ENCODE peak calls at places on chromosomes 7 and 10, in five cellular contexts. O, M, Q, P and H are unnamed samples.

GRCh38 chr10:71262027-71262426 is 49.7 kb downstream of the UNC5B start:
- DNase-seq in Q (no peak), M (no peak), P (no peak), O (no peak), H (no peak)

GRCh38 chr10:30877111-30877510 is 154.6 kb downstream of the ZNF438 start:
- DNase-seq in O (no peak), Q (no peak), P (no peak), M (no peak), H (no peak)

GRCh38 chr7:30618961-30619360 is 24.3 kb downstream of the GARS1 start:
- DNase-seq in P (no peak), M (no peak), Q (no peak), O (no peak), H (no peak)

GRCh38 chr7:30986738-30987137 is 23.0 kb downstream of the GHRHR start:
- DNase-seq in O (no peak), Q (no peak), P (no peak), M (peak; percentile 61), H (no peak)

GRCh38 chr10:3469639-3470020 is 297.0 kb upstream of the PITRM1 start:
- DNase-seq in O (no peak), Q (no peak), P (no peak), M (no peak), H (no peak)

GRCh38 chr10:86361134-86362128 is 5.2 kb downstream of the GRID1 start:
- DNase-seq in P (no peak), M (no peak), Q (no peak), O (no peak), H (no peak)

GRCh38 chr7:63096141-63096540 is 902.5 kb upstream of the ZNF722 start:
- DNase-seq in O (no peak), P (no peak), Q (no peak), M (no peak), H (no peak)

GRCh38 chr10:71918992-71919391 is 45.2 kb upstream of the CHST3 start:
- DNase-seq in Q (no peak), P (no peak), M (no peak), O (no peak), H (no peak)

GRCh38 chr7:155764432-155764798 is 47.8 kb downstream of the SHH start:
- DNase-seq in Q (no peak), P (no peak), M (no peak), O (no peak), H (no peak)

GRCh38 chr10:113555751-113556150 is 2.9 kb downstream of the HABP2 start:
- DNase-seq in P (no peak), M (no peak), Q (no peak), O (no peak), H (no peak)

GRCh38 chr10:98446121-98446655 is 547 bp downstream of the HPS1 start:
- DNase-seq in P (no peak), M (peak; percentile 69), Q (no peak), O (no peak), H (no peak)
- TF ChIP-seq SRF in P (no peak), M (no peak), Q (no peak), O (no peak), H (no peak)

GRCh38 chr7:82229164-82229563 is 214.4 kb downstream of the CACNA2D1 start:
- DNase-seq in M (no peak), P (no peak), O (no peak), Q (no peak), H (no peak)
- TF ChIP-seq SP1 in M (no peak), P (no peak), O (no peak), Q (no peak), H (no peak)

GRCh38 chr7:151896486-151896885 is 19.6 kb upstream of the PRKAG2 start:
- DNase-seq in M (no peak), Q (no peak), O (no peak), P (no peak), H (no peak)

GRCh38 chr7:151895008-151895661 is 18.2 kb upstream of the PRKAG2 start:
- DNase-seq in M (no peak), Q (no peak), O (no peak), P (no peak), H (no peak)

GRCh38 chr7:151897951-151898686 is 21.2 kb upstream of the PRKAG2 start:
- DNase-seq in Q (no peak), O (no peak), M (no peak), P (no peak), H (no peak)

GRCh38 chr7:151895695-151896485 is 19.0 kb upstream of the PRKAG2 start:
- DNase-seq in O (no peak), P (no peak), Q (no peak), M (no peak), H (no peak)

GRCh38 chr7:151897201-151897711 is 20.3 kb upstream of the PRKAG2 start:
- DNase-seq in P (no peak), M (peak; percentile 62), O (no peak), Q (no peak), H (no peak)
- TF ChIP-seq SRF in P (no peak), M (no peak), O (no peak), Q (no peak), H (no peak)

GRCh38 chr7:148319316-148319808 is 271.2 kb upstream of the C7orf33 start:
- DNase-seq in M (no peak), P (no peak), O (no peak), Q (no peak), H (no peak)

GRCh38 chr7:148318838-148319237 is 271.7 kb upstream of the C7orf33 start:
- DNase-seq in Q (no peak), O (no peak), P (no peak), M (no peak), H (no peak)

DNA sequence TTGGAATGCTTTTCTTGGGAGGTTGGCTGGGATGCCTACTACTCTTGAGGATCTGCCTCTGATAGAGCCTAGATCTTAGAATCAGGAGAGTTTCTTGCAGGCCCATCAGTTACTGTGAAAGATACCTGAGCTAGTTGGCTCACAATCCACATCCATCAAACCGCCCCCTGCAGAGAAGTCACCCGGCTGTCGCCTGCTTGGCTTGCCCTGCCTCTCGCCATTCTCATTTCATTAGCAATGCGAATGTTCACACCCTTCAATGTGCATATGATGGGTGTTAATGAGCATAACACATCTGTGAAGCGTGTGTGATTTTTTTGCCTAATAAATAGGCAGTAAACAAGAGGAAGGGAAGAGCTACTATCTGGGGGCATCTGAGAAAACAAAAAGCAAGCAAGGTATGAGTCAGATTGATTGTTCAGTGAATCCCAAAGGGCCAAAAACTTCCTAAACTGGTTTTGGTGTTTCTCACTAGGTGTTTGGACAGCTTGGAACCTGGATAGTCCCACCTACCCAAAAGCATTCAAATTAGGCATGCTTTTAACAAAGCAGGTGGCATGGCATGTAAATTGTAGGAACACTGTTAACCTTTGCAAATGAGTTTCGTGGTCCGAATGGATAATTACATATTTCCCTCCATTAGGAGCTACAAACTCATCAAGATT is 272.3 kb upstream of the C7orf33 start:
- DNase-seq in O (no peak), M (no peak), P (no peak), Q (no peak), H (no peak)
- TF ChIP-seq SP1 in O (no peak), M (no peak), P (no peak), Q (no peak), H (no peak)

GRCh38 chr7:135856356-135857144 is 107.9 kb upstream of the FAM180A start:
- DNase-seq in P (no peak), Q (no peak), M (no peak), O (no peak), H (no peak)

GRCh38 chr7:135858851-135859250 is 110.2 kb upstream of the FAM180A start:
- DNase-seq in P (no peak), Q (no peak), O (no peak), M (no peak), H (no peak)

GRCh38 chr7:135857519-135858274 is 109.1 kb upstream of the FAM180A start:
- DNase-seq in P (no peak), M (no peak), Q (no peak), O (no peak), H (no peak)

GRCh38 chr7:135858379-135858778 is 109.8 kb upstream of the FAM180A start:
- DNase-seq in P (no peak), O (no peak), M (no peak), Q (no peak), H (no peak)

DNA sequence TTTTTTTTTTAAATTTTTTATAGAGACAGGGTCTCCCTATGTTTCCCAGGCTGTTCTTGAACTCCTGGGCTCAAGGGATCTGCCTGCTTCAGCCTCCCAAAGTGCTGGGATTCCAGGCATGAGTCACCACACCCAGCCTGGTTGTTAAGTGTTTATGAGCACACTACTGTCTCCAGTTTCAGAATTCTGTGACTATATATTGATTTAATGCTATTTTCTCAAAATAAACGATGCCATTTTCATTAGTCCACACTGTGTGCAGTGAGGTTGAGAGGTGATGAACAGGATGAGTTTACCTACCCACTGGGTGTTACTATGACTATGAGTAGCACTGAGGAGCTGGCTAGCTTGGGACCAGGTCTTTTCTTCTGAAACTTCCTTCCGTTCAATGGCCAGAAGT is 110.9 kb upstream of the FAM180A start:
- DNase-seq in P (no peak), M (no peak), O (no peak), Q (no peak), H (no peak)
- TF ChIP-seq SRF in P (no peak), M (no peak), O (no peak), Q (no peak), H (no peak)

GRCh38 chr10:121525276-121526039 is 72.8 kb downstream of the FGFR2 start:
- DNase-seq in Q (no peak), P (no peak), O (no peak), M (no peak), H (no peak)
- TF ChIP-seq SP1 in Q (no peak), P (no peak), O (no peak), M (no peak), H (no peak)

DNA sequence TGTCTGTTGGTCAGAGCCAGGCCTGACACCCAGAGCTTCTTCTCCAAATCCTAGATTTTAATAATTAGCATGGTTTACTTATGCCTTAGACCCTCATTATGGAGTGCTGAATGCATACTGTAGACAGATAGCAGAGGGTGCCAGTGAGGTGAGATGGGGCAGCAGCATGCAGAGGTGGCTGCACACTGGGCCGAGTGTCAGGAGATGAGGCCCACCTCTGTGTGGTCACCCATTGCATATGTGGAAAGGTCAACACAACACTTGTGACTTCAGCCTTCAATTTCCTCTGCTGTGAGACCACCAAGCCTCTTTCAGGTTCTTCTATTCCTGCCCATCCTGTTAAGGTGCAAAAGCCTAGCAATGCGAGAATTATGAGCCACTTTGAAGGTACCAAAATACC is 39.7 kb upstream of the NMT2 start:
- DNase-seq in M (no peak), P (no peak), O (no peak), Q (no peak), H (no peak)
- TF ChIP-seq SRF in M (no peak), P (no peak), O (no peak), Q (no peak), H (no peak)

GRCh38 chr10:28587270-28587969 is 54.5 kb downstream of the WAC start:
- DNase-seq in M (no peak), Q (no peak), P (no peak), O (no peak), H (no peak)
- TF ChIP-seq SP1 in M (no peak), Q (no peak), P (no peak), O (no peak), H (no peak)

GRCh38 chr7:107230334-107230733 is 61.5 kb downstream of the HBP1 start:
- DNase-seq in P (no peak), M (no peak), Q (no peak), O (no peak), H (no peak)
- TF ChIP-seq SRF in P (no peak), M (no peak), Q (no peak), O (no peak), H (no peak)

DNA sequence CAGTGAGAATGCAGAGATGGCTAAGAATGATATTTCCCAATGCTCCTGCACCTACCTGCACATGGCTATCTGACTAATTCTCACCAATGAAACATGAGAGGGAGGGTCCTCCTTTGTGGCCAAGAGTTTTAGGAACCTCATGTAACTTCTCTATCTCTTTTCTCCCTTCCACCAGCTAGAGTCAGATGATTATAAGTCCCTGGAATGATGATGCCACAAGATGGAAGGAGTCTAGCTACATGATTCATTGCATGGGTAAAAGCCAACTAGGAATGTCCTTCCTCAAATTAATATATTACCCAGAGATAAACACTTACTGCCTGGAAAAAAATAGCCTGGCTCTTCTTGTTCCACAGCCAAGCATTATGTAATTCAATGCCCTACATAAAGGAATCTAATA is 55.1 kb upstream of the AASS start:
- DNase-seq in Q (no peak), P (no peak), M (no peak), O (no peak), H (no peak)
- TF ChIP-seq SP1 in Q (no peak), P (no peak), M (no peak), O (no peak), H (no peak)